ENCODE peak calls at places on chromosome 9, in four cellular contexts. One of them, this sample, is unnamed.

GRCh38 chr9:34250721-34251120 is 71.9 kb downstream of the UBAP1 start:
- DNase-seq in HFF-Myc: no peak
- DNase-seq in GM23338: no peak
- DNase-seq in WERI-Rb-1: no peak
- DNase-seq in this sample: no peak

GRCh38 chr9:78301466-78301865 is 4.5 kb downstream of the PSAT1 start:
- DNase-seq in WERI-Rb-1: no peak
- DNase-seq in HFF-Myc: no peak
- DNase-seq in GM23338: no peak
- DNase-seq in this sample: no peak

GRCh38 chr9:133276923-133277322 is 1.9 kb upstream of the ABO start:
- DNase-seq in WERI-Rb-1: no peak
- DNase-seq in GM23338: no peak
- DNase-seq in HFF-Myc: no peak
- DNase-seq in this sample: no peak

GRCh38 chr9:36210722-36211121 is 20.0 kb downstream of the CLTA start:
- DNase-seq in WERI-Rb-1: no peak
- DNase-seq in GM23338: no peak
- DNase-seq in HFF-Myc: no peak
- DNase-seq in this sample: no peak

GRCh38 chr9:134040176-134040565 is 14.9 kb downstream of the BRD3OS start:
- DNase-seq in HFF-Myc: no peak
- DNase-seq in GM23338: no peak
- DNase-seq in WERI-Rb-1: no peak
- DNase-seq in this sample: no peak

GRCh38 chr9:119412399-119412798 is 43.2 kb upstream of the BRINP1 start:
- DNase-seq in GM23338: peak
- DNase-seq in HFF-Myc: no peak
- DNase-seq in WERI-Rb-1: peak
- DNase-seq in this sample: no peak

GRCh38 chr9:33289501-33289900 is 815 bp upstream of the NFX1 start:
- DNase-seq in HFF-Myc: no peak
- DNase-seq in GM23338: peak
- DNase-seq in WERI-Rb-1: no peak
- DNase-seq in this sample: no peak

GRCh38 chr9:87601175-87601574 is 103.5 kb downstream of the DAPK1 start:
- DNase-seq in WERI-Rb-1: no peak
- DNase-seq in GM23338: no peak
- DNase-seq in HFF-Myc: no peak
- DNase-seq in this sample: peak

GRCh38 chr9:133591116-133591910 is 17.9 kb downstream of the FAM163B start:
- DNase-seq in HFF-Myc: no peak
- DNase-seq in WERI-Rb-1: no peak
- DNase-seq in GM23338: no peak
- DNase-seq in this sample: no peak

GRCh38 chr9:89701221-89701798 is 96.5 kb downstream of the GADD45G start:
- DNase-seq in WERI-Rb-1: no peak
- DNase-seq in GM23338: no peak
- DNase-seq in HFF-Myc: no peak
- DNase-seq in this sample: no peak

GRCh38 chr9:79477955-79478751 is 93.6 kb upstream of the TLE4 start:
- DNase-seq in WERI-Rb-1: peak
- DNase-seq in HFF-Myc: no peak
- DNase-seq in GM23338: peak
- DNase-seq in this sample: peak

GRCh38 chr9:95130484-95130883 is 187.0 kb downstream of the FANCC start:
- DNase-seq in WERI-Rb-1: no peak
- DNase-seq in GM23338: peak
- DNase-seq in HFF-Myc: no peak
- DNase-seq in this sample: no peak

GRCh38 chr9:116316231-116316630 is 162.6 kb downstream of the PAPPA start:
- DNase-seq in GM23338: no peak
- DNase-seq in WERI-Rb-1: no peak
- DNase-seq in HFF-Myc: no peak
- DNase-seq in this sample: no peak

GRCh38 chr9:80952523-80952922 is 736.8 kb downstream of the TLE1 start:
- DNase-seq in GM23338: no peak
- DNase-seq in HFF-Myc: no peak
- DNase-seq in WERI-Rb-1: no peak
- DNase-seq in this sample: no peak

GRCh38 chr9:101512116-101512515 is 21.5 kb upstream of the RNF20 start:
- DNase-seq in GM23338: peak
- DNase-seq in HFF-Myc: no peak
- DNase-seq in WERI-Rb-1: no peak
- DNase-seq in this sample: no peak

GRCh38 chr9:122214507-122214906 is 14.2 kb downstream of the LHX6 start:
- DNase-seq in GM23338: no peak
- DNase-seq in WERI-Rb-1: no peak
- DNase-seq in HFF-Myc: no peak
- DNase-seq in this sample: no peak

GRCh38 chr9:129454468-129455067 is 166.3 kb downstream of the C9orf50 start:
- DNase-seq in WERI-Rb-1: no peak
- DNase-seq in GM23338: no peak
- DNase-seq in HFF-Myc: no peak
- DNase-seq in this sample: no peak

GRCh38 chr9:97698865-97699264 is 1.7 kb upstream of the XPA start:
- DNase-seq in WERI-Rb-1: no peak
- DNase-seq in HFF-Myc: no peak
- DNase-seq in GM23338: no peak
- DNase-seq in this sample: no peak

GRCh38 chr9:135040892-135041291 is 46.6 kb upstream of the OLFM1 start:
- DNase-seq in GM23338: no peak
- DNase-seq in WERI-Rb-1: no peak
- DNase-seq in HFF-Myc: no peak
- DNase-seq in this sample: no peak

GRCh38 chr9:32940740-32941139 is 60.7 kb downstream of the APTX start:
- DNase-seq in WERI-Rb-1: no peak
- DNase-seq in GM23338: no peak
- DNase-seq in HFF-Myc: no peak
- DNase-seq in this sample: no peak

GRCh38 chr9:92973700-92974099 is 26.4 kb downstream of the FGD3 start:
- DNase-seq in HFF-Myc: no peak
- DNase-seq in GM23338: no peak
- DNase-seq in WERI-Rb-1: no peak
- DNase-seq in this sample: no peak

GRCh38 chr9:137032893-137033292 is 1.0 kb upstream of the FUT7 start:
- DNase-seq in HFF-Myc: no peak
- DNase-seq in GM23338: no peak
- DNase-seq in WERI-Rb-1: no peak
- DNase-seq in this sample: no peak

GRCh38 chr9:106880863-106881262 is 17.9 kb downstream of the ZNF462 start:
- DNase-seq in WERI-Rb-1: no peak
- DNase-seq in HFF-Myc: no peak
- DNase-seq in GM23338: no peak
- DNase-seq in this sample: no peak

GRCh38 chr9:37549527-37549926 is 26.7 kb downstream of the FBXO10 start:
- DNase-seq in GM23338: no peak
- DNase-seq in WERI-Rb-1: no peak
- DNase-seq in HFF-Myc: no peak
- DNase-seq in this sample: no peak

GRCh38 chr9:22216730-22217160 is 207.6 kb upstream of the CDKN2B start:
- DNase-seq in WERI-Rb-1: no peak
- DNase-seq in HFF-Myc: no peak
- DNase-seq in GM23338: no peak
- DNase-seq in this sample: no peak

GRCh38 chr9:136045595-136046554 is 49.2 kb downstream of the NACC2 start:
- DNase-seq in GM23338: no peak
- DNase-seq in HFF-Myc: no peak
- DNase-seq in WERI-Rb-1: no peak
- DNase-seq in this sample: no peak

GRCh38 chr9:111195779-111196178 is 134.2 kb downstream of the OR2K2 start:
- DNase-seq in HFF-Myc: no peak
- DNase-seq in WERI-Rb-1: no peak
- DNase-seq in GM23338: no peak
- DNase-seq in this sample: no peak

GRCh38 chr9:133991211-133991921 is 758 bp downstream of the VAV2 start:
- DNase-seq in GM23338: peak
- DNase-seq in WERI-Rb-1: no peak
- DNase-seq in HFF-Myc: no peak
- DNase-seq in this sample: no peak

GRCh38 chr9:34987160-34988040 is 2.1 kb upstream of the DNAJB5 start:
- DNase-seq in HFF-Myc: no peak
- DNase-seq in WERI-Rb-1: no peak
- DNase-seq in GM23338: no peak
- DNase-seq in this sample: no peak

DNA sequence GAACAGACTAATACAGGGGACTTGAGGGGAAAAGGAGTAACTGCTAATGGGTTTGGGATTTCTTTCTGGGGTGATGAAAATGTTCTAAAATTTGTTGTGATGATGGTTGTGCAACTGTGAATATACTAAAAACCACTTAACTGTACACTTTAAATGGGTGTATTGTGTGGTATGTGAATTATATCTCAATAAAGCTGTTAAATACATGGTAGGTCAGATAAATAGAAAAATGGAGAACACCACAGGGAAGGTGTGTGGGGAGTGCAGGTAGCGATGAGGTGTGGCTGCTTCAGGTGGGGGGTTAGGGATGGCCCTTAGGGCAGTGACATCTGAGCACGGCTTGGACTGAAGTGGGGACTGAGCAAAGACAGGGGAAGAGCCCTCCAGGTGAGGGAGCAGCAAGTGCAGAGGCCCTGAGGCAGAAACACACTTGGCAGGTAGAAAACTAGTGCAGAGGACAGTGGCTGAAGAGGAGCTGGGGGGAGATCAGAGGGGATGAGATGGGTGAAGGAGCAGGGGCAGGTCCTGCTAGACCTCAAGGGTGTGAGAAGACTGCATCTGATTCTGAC is 20.9 kb downstream of the EEIG1 start:
- DNase-seq in GM23338: no peak
- DNase-seq in WERI-Rb-1: no peak
- DNase-seq in HFF-Myc: no peak
- DNase-seq in this sample: no peak
- H3K4me3 ChIP-seq in GM23338: no peak
- H3K4me3 ChIP-seq in WERI-Rb-1: no peak
- H3K4me3 ChIP-seq in HFF-Myc: no peak
- H3K4me3 ChIP-seq in this sample: no peak

GRCh38 chr9:127505396-127506116 is 54.2 kb downstream of the LRSAM1 start:
- DNase-seq in WERI-Rb-1: peak
- DNase-seq in GM23338: peak
- DNase-seq in HFF-Myc: no peak
- DNase-seq in this sample: no peak
- TF ChIP-seq CTCF in WERI-Rb-1: peak
- TF ChIP-seq CTCF in GM23338: peak
- TF ChIP-seq CTCF in HFF-Myc: peak
- TF ChIP-seq CTCF in this sample: peak

GRCh38 chr9:21023861-21024260 is 7.6 kb downstream of the HACD4 start:
- DNase-seq in GM23338: no peak
- DNase-seq in WERI-Rb-1: no peak
- DNase-seq in HFF-Myc: no peak
- DNase-seq in this sample: no peak
- H3K4me3 ChIP-seq in GM23338: no peak
- H3K4me3 ChIP-seq in WERI-Rb-1: no peak
- H3K4me3 ChIP-seq in HFF-Myc: no peak
- H3K4me3 ChIP-seq in this sample: no peak

GRCh38 chr9:130892503-130893249 is 3.9 kb downstream of the QRFP start:
- DNase-seq in WERI-Rb-1: no peak
- DNase-seq in GM23338: no peak
- DNase-seq in HFF-Myc: no peak
- DNase-seq in this sample: no peak

GRCh38 chr9:130894546-130894945 is 2.1 kb downstream of the QRFP start:
- DNase-seq in GM23338: no peak
- DNase-seq in HFF-Myc: no peak
- DNase-seq in WERI-Rb-1: no peak
- DNase-seq in this sample: no peak

GRCh38 chr9:130895038-130895437 is 1.6 kb downstream of the QRFP start:
- DNase-seq in HFF-Myc: no peak
- DNase-seq in GM23338: no peak
- DNase-seq in WERI-Rb-1: no peak
- DNase-seq in this sample: no peak

GRCh38 chr9:130891699-130892502 is 4.7 kb downstream of the QRFP start:
- DNase-seq in WERI-Rb-1: no peak
- DNase-seq in GM23338: no peak
- DNase-seq in HFF-Myc: no peak
- DNase-seq in this sample: no peak

DNA sequence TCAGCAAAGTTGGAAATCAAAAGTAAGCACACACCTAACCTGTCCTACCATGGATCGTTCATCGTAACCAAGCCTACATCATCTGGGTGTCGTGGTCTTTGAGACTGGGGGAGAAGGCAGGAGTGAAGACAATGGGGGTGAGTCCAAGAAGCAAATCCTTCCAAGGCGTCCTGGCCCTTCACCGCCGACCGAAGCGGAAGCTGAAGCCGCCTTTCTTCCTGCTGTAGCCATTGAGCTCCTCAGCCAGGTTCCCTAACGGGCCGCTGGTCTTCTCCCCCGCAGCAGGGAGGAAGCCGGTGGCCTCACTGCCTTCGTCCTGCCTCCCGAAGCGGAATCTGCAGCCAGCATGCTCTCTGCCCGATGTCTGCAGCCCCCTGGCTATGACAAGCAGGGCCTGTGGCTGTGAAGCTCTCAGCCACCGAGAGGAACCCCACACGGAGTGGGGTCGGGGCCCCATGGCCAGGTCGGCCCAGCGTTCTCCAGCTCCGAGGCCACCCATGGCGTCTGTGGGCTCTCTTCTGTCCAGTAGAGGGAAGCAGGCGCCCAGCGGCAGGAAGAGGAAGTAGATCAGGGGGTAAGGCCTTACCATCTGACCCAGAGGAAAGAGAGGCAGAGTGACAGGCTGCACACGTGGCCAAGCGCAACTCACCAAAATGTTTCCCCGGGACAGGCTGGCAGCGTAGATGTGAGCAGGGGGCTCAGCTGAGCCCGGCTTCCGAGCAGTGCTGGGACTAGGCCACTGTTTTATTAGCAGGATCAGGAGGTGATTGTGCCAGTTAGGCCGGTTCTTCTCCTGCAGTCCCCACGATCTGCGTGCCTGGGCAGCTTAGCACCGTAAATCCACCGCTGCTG is 3.1 kb downstream of the QRFP start:
- DNase-seq in GM23338: no peak
- DNase-seq in HFF-Myc: no peak
- DNase-seq in WERI-Rb-1: peak
- DNase-seq in this sample: peak
- TF ChIP-seq CTCF in GM23338: peak
- TF ChIP-seq CTCF in HFF-Myc: no peak
- TF ChIP-seq CTCF in WERI-Rb-1: peak
- TF ChIP-seq CTCF in this sample: peak

This sample was measured in tibial nerve.